ENCODE peak calls at places on chromosomes 5 and 9, in four cellular contexts. One of them, this sample, is unnamed.

GRCh38 chr5:172637122-172637580 is 3.9 kb upstream of the NEURL1B start:
- DNase-seq in Right ventricle myocardium superior: peak
- DNase-seq in DMS 273 treated with DMSO at 0.1 percent for 48 hours: peak
- DNase-seq in hepatic stellate cell: no peak
- DNase-seq in this sample: peak

GRCh38 chr5:74947961-74948613 is 81.9 kb upstream of the FAM169A start:
- DNase-seq in Right ventricle myocardium superior: no peak
- DNase-seq in DMS 273 treated with DMSO at 0.1 percent for 48 hours: no peak
- DNase-seq in hepatic stellate cell: no peak
- DNase-seq in this sample: no peak

GRCh38 chr9:34958411-34958982 is 412 bp downstream of the PHF24 start:
- DNase-seq in Right ventricle myocardium superior: peak
- DNase-seq in DMS 273 treated with DMSO at 0.1 percent for 48 hours: no peak
- DNase-seq in hepatic stellate cell: no peak
- DNase-seq in this sample: no peak

GRCh38 chr5:34005211-34005610 is 2.6 kb downstream of the AMACR start:
- DNase-seq in Right ventricle myocardium superior: no peak
- DNase-seq in DMS 273 treated with DMSO at 0.1 percent for 48 hours: no peak
- DNase-seq in hepatic stellate cell: no peak
- DNase-seq in this sample: no peak

GRCh38 chr5:171450423-171451246 is 31.2 kb downstream of the FGF18 start:
- DNase-seq in Right ventricle myocardium superior: peak
- DNase-seq in DMS 273 treated with DMSO at 0.1 percent for 48 hours: no peak
- DNase-seq in hepatic stellate cell: peak
- DNase-seq in this sample: no peak

GRCh38 chr9:38362912-38363588 is 29.5 kb upstream of the ALDH1B1 start:
- DNase-seq in Right ventricle myocardium superior: no peak
- DNase-seq in DMS 273 treated with DMSO at 0.1 percent for 48 hours: peak
- DNase-seq in hepatic stellate cell: peak
- DNase-seq in this sample: peak

GRCh38 chr9:23938908-23939307 is 112.9 kb upstream of the ELAVL2 start:
- DNase-seq in Right ventricle myocardium superior: no peak
- DNase-seq in DMS 273 treated with DMSO at 0.1 percent for 48 hours: peak
- DNase-seq in hepatic stellate cell: no peak
- DNase-seq in this sample: peak

GRCh38 chr9:120532475-120532874 is 47.5 kb downstream of the CDK5RAP2 start:
- DNase-seq in Right ventricle myocardium superior: peak
- DNase-seq in DMS 273 treated with DMSO at 0.1 percent for 48 hours: no peak
- DNase-seq in hepatic stellate cell: peak
- DNase-seq in this sample: no peak

GRCh38 chr9:121776009-121776738 is 124.7 kb downstream of the DAB2IP start:
- DNase-seq in Right ventricle myocardium superior: peak
- DNase-seq in DMS 273 treated with DMSO at 0.1 percent for 48 hours: no peak
- DNase-seq in hepatic stellate cell: no peak
- DNase-seq in this sample: no peak

GRCh38 chr9:137666950-137667670 is 48.3 kb downstream of the EHMT1 start:
- DNase-seq in Right ventricle myocardium superior: no peak
- DNase-seq in DMS 273 treated with DMSO at 0.1 percent for 48 hours: no peak
- DNase-seq in hepatic stellate cell: no peak
- DNase-seq in this sample: no peak

GRCh38 chr5:36502608-36503007 is 103.8 kb upstream of the SLC1A3 start:
- DNase-seq in Right ventricle myocardium superior: no peak
- DNase-seq in DMS 273 treated with DMSO at 0.1 percent for 48 hours: no peak
- DNase-seq in hepatic stellate cell: no peak
- DNase-seq in this sample: no peak

GRCh38 chr5:123429993-123430392 is 6.8 kb upstream of the CEP120 start:
- DNase-seq in Right ventricle myocardium superior: no peak
- DNase-seq in DMS 273 treated with DMSO at 0.1 percent for 48 hours: no peak
- DNase-seq in hepatic stellate cell: no peak
- DNase-seq in this sample: no peak